ENCODE peak calls at places on chromosome 22, in ten cellular contexts. J is heart left ventricle; V is CD4-positive, alpha-beta memory T cell; T is pancreas; M is fibroblast of lung; O is esophagus squamous epithelium; K is tibial artery; A is heart right ventricle; W is osteoblast; E is lung. S is an unnamed sample. For H3K36me3, the result is how much of the 10 kb centered on the place peaks cover.

GRCh38 chr22:41668971-41669911 is 19.4 kb downstream of the SNU13 start:
- DNase-seq in J (no peak), V (no peak), T (no peak), M (peak), O (no peak), K (peak), A (no peak), W (peak), E (no peak), S (peak)

GRCh38 chr22:35328472-35328885 is 28.8 kb downstream of the TOM1 start:
- DNase-seq in J (no peak), V (no peak), T (peak), M (no peak), O (no peak), K (peak), A (no peak), W (no peak), E (peak), S (no peak)

GRCh38 chr22:42680648-42681047 is 31.5 kb upstream of the CYB5R3 start:
- DNase-seq in J (no peak), V (no peak), T (no peak), M (peak), O (no peak), K (peak), A (no peak), W (peak), E (no peak), S (peak)

GRCh38 chr22:20095521-20095920 is 15.5 kb downstream of the DGCR8 start:
- DNase-seq in J (no peak), V (no peak), T (no peak), M (no peak), O (no peak), K (no peak), A (no peak), W (peak), E (no peak), S (no peak)

GRCh38 chr22:48718818-48719500 is 1108.7 kb downstream of the BRD1 start:
- DNase-seq in J (no peak), V (no peak), T (no peak), M (no peak), O (no peak), K (peak), A (no peak), W (peak), E (no peak), S (no peak)

GRCh38 chr22:29914991-29915390 is 32.0 kb downstream of the MTMR3 start:
- DNase-seq in J (no peak), V (no peak), T (no peak), M (peak), O (no peak), K (no peak), A (no peak), W (no peak), E (no peak), S (no peak)

GRCh38 chr22:21961886-21962654 is 9.4 kb upstream of the PPM1F start:
- DNase-seq in J (no peak), V (no peak), T (peak), M (peak), O (no peak), K (no peak), A (no peak), W (peak), E (no peak), S (no peak)

GRCh38 chr22:46854125-46854870 is 91.8 kb downstream of the TBC1D22A start:
- DNase-seq in J (no peak), V (no peak), T (no peak), M (no peak), O (no peak), K (peak), A (peak), W (peak), E (peak), S (no peak)

GRCh38 chr22:43310311-43310710 is 32.9 kb downstream of the SCUBE1 start:
- DNase-seq in J (no peak), V (no peak), T (no peak), M (no peak), O (no peak), K (no peak), A (no peak), W (no peak), E (no peak), S (no peak)

GRCh38 chr22:39522567-39523300 is 2.4 kb downstream of the ATF4 start:
- DNase-seq in J (peak), V (no peak), T (peak), M (peak), O (no peak), K (peak), A (no peak), W (peak), E (no peak), S (peak)

GRCh38 chr22:17707526-17707925 is 66.7 kb downstream of the BID start:
- DNase-seq in J (no peak), V (no peak), T (no peak), M (peak), O (no peak), K (no peak), A (no peak), W (peak), E (no peak), S (peak)

GRCh38 chr22:27445876-27446275 is 355.7 kb downstream of the MN1 start:
- DNase-seq in J (peak), V (no peak), T (no peak), M (no peak), O (no peak), K (no peak), A (peak), W (no peak), E (no peak), S (no peak)

GRCh38 chr22:39724390-39724789 is 153.8 kb downstream of the CACNA1I start:
- DNase-seq in J (no peak), V (no peak), T (no peak), M (no peak), O (no peak), K (peak), A (no peak), W (peak), E (no peak), S (no peak)

GRCh38 chr22:41826430-41827383 is 6.2 kb upstream of the SREBF2 start:
- DNase-seq in J (no peak), V (no peak), T (peak), M (no peak), O (no peak), K (no peak), A (no peak), W (no peak), E (no peak), S (peak)

DNA sequence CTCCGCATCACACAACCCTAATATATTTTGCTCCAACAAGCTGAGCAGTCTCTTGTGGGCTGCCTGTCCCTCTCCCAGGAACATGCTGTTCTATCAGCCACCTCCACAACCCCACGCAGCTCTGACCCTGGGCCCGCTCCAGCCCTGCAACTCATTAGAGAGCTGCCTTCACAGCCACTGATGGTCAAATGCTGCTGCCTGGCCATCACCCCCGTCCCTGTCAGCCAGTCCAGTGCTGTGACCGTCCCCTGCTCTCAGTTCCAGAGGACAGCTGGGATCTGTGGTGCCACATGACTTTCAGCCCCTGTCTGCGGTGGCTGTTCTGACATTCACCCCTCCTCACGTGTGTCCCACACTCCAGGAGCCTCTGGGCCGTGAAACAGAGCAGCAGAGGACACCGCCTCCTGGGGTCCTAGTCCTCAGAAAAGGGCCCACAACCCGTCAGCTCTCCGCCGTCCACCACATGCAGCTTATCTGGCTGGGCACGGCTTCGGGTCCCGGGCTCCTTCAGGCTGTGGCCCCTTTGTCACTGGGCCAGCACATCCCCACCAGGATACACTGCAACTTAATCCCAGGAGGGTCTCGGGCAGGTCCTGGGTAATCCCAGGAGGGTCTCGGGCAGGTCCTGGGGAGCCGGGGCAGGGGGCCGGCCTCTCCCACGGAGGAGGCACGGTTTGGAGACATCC is 14.9 kb downstream of the CRELD2 start:
- DNase-seq in J (no peak), V (no peak), T (peak), M (no peak), O (no peak), K (no peak), A (no peak), W (no peak), E (no peak), S (no peak)
- H3K4me3 ChIP-seq in J (peak), V (no peak), T (no peak), M (no peak), O (no peak), K (no peak), A (peak), W (no peak), E (no peak), S (no peak)

DNA sequence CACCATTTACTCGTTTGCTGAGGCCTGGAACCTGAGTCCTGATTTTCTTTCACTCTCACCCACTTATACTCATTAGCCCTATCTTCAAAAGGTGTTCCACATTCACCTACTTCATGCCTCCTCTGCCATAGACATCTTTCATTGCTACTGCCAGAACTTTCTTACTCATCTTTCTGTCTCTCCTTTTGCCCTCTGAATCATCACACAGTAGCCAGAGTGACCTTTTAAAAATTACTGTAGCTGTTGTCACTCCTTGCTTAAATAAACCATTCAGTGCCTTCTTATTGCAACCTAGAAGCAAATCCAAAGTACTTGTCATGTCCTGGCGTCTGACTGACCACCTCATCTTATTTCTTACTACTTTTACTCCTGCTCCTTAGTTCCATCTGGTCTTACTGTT is 38.2 kb downstream of the ATXN10 start:
- DNase-seq in J (no peak), V (no peak), T (no peak), M (peak), O (no peak), K (no peak), A (no peak), W (no peak), E (no peak), S (no peak)
- H3K27ac ChIP-seq in J (no peak), V (no peak), T (no peak), M (peak), O (no peak), K (no peak), A (no peak), W (peak), E (no peak), S (no peak)

GRCh38 chr22:38232196-38232595 is 30.4 kb downstream of the MAFF start:
- DNase-seq in J (no peak), V (no peak), T (no peak), M (no peak), O (no peak), K (no peak), A (no peak), W (peak), E (no peak), S (no peak)
- H3K36me3 ChIP-seq in J (under half), V (under half), T (under half), M (under half), O (under half), K (half or more), A (under half), W (half or more), E (under half), S (under half)

GRCh38 chr22:31659246-31659645 is 2.8 kb downstream of the PISD start:
- DNase-seq in J (no peak), V (no peak), T (no peak), M (peak), O (no peak), K (no peak), A (no peak), W (no peak), E (no peak), S (no peak)

GRCh38 chr22:31661851-31662667 is at the start of gene PISD:
- DNase-seq in J (peak), V (peak), T (peak), M (peak), O (peak), K (peak), A (peak), W (peak), E (peak), S (peak)

GRCh38 chr22:31662668-31663037 is 638 bp upstream of the PISD start:
- DNase-seq in J (no peak), V (no peak), T (no peak), M (no peak), O (no peak), K (no peak), A (no peak), W (no peak), E (no peak), S (no peak)
- H3K4me3 ChIP-seq in J (peak), V (peak), T (peak), M (peak), O (peak), K (peak), A (peak), W (peak), E (peak), S (peak)

DNA sequence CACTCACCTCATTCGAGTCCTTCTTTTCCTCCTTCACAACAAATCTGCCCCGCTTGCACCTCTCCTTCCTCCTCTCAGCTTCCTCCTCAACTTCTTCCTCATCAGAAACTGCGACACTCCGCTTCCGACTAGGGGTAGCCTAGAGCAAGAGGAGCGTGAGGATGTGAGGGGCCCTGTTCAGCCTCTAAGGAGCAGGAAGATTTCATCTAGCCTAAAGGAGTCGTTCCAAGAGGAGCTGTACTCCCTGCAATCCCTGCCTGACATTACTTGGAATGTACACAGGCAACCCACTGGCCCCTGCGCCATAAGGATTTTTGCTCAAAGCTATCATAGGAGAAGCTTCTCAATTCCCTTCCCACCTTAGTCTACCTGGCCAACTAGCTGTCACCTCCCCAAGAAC is 34.5 kb downstream of the MORC2 start:
- DNase-seq in J (no peak), V (no peak), T (no peak), M (no peak), O (no peak), K (no peak), A (no peak), W (no peak), E (no peak), S (no peak)
- H3K27ac ChIP-seq in J (no peak), V (peak), T (no peak), M (no peak), O (no peak), K (no peak), A (no peak), W (no peak), E (no peak), S (no peak)

GRCh38 chr22:31339148-31339832 is 6.9 kb downstream of the PATZ1 start:
- DNase-seq in J (no peak), V (no peak), T (no peak), M (no peak), O (no peak), K (no peak), A (no peak), W (peak), E (no peak), S (no peak)

GRCh38 chr22:31341386-31342088 is 4.6 kb downstream of the PATZ1 start:
- DNase-seq in J (no peak), V (no peak), T (no peak), M (no peak), O (no peak), K (no peak), A (no peak), W (peak), E (no peak), S (no peak)

GRCh38 chr22:31340360-31340759 is 5.8 kb downstream of the PATZ1 start:
- DNase-seq in J (no peak), V (no peak), T (no peak), M (no peak), O (no peak), K (no peak), A (no peak), W (peak), E (no peak), S (no peak)

GRCh38 chr22:31342389-31343125 is 3.6 kb downstream of the PATZ1 start:
- DNase-seq in J (no peak), V (no peak), T (peak), M (no peak), O (no peak), K (no peak), A (no peak), W (peak), E (no peak), S (no peak)

GRCh38 chr22:31340765-31341247 is 5.3 kb downstream of the PATZ1 start:
- DNase-seq in J (no peak), V (no peak), T (no peak), M (no peak), O (no peak), K (no peak), A (no peak), W (peak), E (no peak), S (no peak)
- H3K36me3 ChIP-seq in J (under half), V (half or more), T (under half), M (under half), O (under half), K (half or more), A (under half), W (under half), E (under half), S (under half)

GRCh38 chr22:25451480-25452114 is 112.9 kb upstream of the GRK3 start:
- DNase-seq in J (no peak), V (no peak), T (no peak), M (peak), O (no peak), K (no peak), A (no peak), W (no peak), E (no peak), S (no peak)
- H3K4me3 ChIP-seq in J (no peak), V (no peak), T (no peak), M (peak), O (no peak), K (no peak), A (no peak), W (no peak), E (no peak), S (no peak)

DNA sequence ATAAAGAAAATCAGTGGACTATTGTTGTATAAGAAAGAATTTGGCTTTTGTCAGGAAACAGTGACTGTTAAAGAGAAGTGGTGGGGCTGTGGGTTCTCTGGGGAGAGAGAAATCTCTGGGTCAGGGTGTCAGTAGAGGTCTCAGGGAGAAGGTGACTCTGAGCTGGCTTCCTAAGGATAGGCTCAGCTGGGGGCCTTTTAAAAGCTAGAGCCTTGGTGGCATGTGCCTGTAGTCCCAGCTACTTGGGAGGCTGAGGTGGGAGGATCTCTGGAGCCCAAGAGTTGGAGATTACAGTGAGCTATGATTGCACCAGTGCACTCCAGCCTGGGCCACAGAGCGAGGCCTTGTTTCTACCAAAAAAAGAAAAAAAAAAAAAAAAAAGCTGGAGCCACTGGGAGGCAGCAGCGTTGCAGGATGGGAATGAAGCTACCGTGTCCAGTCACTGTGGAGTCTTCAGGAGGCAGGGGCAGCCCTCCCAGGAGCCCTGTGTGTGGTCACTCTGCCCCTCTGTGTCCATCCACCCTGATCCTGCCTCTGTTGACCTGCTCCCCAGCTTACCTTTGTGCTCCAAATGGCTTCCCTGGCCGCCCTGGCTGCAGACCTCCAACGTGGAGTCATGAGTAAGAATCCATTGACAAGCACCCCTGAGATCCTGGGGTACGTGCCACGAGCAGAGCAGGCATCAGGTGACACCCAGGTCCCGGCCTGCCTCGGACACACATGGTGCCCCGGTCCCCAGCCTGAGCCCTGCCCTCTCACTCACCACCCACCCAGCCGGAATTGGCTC is 5.4 kb upstream of the MIF start:
- DNase-seq in J (no peak), V (no peak), T (no peak), M (peak), O (no peak), K (no peak), A (no peak), W (peak), E (no peak), S (peak)
- H3K27ac ChIP-seq in J (no peak), V (no peak), T (no peak), M (peak), O (peak), K (peak), A (no peak), W (peak), E (no peak), S (no peak)

S was measured in cardiac muscle cell.